ENCODE peak calls at places on chromosomes 4 and X, in five cellular contexts. S is hepatocyte; A is HTR-8/SVneo; K is naive thymus-derived CD4-positive, alpha-beta T cell; H is DMS79. G is an unnamed sample.
A peak's percentile ranks its signal among the peaks of the same experiment; 100 is the strongest.

GRCh38 chr4:155377281-155377680 is 516 bp upstream of the MAP9 start:
- DNase-seq in S (no peak), A (no peak), K (no peak), H (no peak), G (peak; percentile 18)

GRCh38 chr4:107654694-107655093 is 65.3 kb downstream of the PAPSS1 start:
- DNase-seq in S (peak; percentile 23), A (no peak), K (no peak), H (no peak), G (peak; percentile 54)

GRCh38 chr4:183492791-183493221 is 12.1 kb upstream of the ING2 start:
- DNase-seq in S (no peak), A (peak; percentile 50), K (no peak), H (no peak), G (no peak)

GRCh38 chr4:156723951-156724668 is 247.5 kb downstream of the PDGFC start:
- DNase-seq in S (no peak), A (no peak), K (no peak), H (no peak), G (no peak)

GRCh38 chrX:143873343-143873742 is 10.5 kb upstream of the UBE2NL start:
- DNase-seq in S (no peak), A (no peak), K (no peak), H (no peak), G (no peak)

GRCh38 chr4:163565228-163566040 is 70.9 kb downstream of the TMA16 start:
- DNase-seq in S (no peak), A (no peak), K (no peak), H (no peak), G (no peak)

GRCh38 chrX:65241059-65241721 is 264.9 kb upstream of the ZC4H2 start:
- DNase-seq in S (peak; percentile 6), A (no peak), K (no peak), H (no peak), G (no peak)

GRCh38 chrX:124263743-124264142 is 68.7 kb upstream of the TEX13D start:
- DNase-seq in S (no peak), A (no peak), K (no peak), H (no peak), G (no peak)

GRCh38 chr4:158809611-158810486 is 41.0 kb downstream of the FNIP2 start:
- DNase-seq in S (peak; percentile 68), A (peak; percentile 57), K (peak; percentile 50), H (no peak), G (peak; percentile 67)

GRCh38 chrX:86806786-86807185 is 658.5 kb downstream of the DACH2 start:
- DNase-seq in S (peak; percentile 21), A (no peak), K (no peak), H (no peak), G (peak; percentile 34)

GRCh38 chrX:87634361-87634760 is 116.8 kb downstream of the KLHL4 start:
- DNase-seq in S (no peak), A (no peak), K (no peak), H (no peak), G (no peak)

GRCh38 chr4:143455211-143455610 is 58.3 kb upstream of the SMARCA5 start:
- DNase-seq in S (no peak), A (no peak), K (no peak), H (no peak), G (no peak)

GRCh38 chr4:136863756-136864155 is 668.5 kb downstream of the PCDH18 start:
- DNase-seq in S (no peak), A (no peak), K (no peak), H (no peak), G (no peak)

GRCh38 chr4:24802648-24803047 is 7.3 kb downstream of the SOD3 start:
- DNase-seq in S (no peak), A (no peak), K (no peak), H (no peak), G (no peak)

GRCh38 chr4:152187693-152188092 is 348.2 kb downstream of the FBXW7 start:
- DNase-seq in S (no peak), A (no peak), K (no peak), H (no peak), G (no peak)

GRCh38 chrX:132153166-132153565 is 25.3 kb upstream of the FRMD7 start:
- DNase-seq in S (no peak), A (no peak), K (no peak), H (no peak), G (no peak)

GRCh38 chr4:5122114-5122513 is 70.8 kb downstream of the STK32B start:
- DNase-seq in S (no peak), A (no peak), K (no peak), H (no peak), G (no peak)

GRCh38 chrX:45024501-45024900 is 151.5 kb downstream of the KDM6A start:
- DNase-seq in S (no peak), A (no peak), K (no peak), H (no peak), G (no peak)

GRCh38 chrX:7083021-7083420 is 64.5 kb upstream of the STS start:
- DNase-seq in S (no peak), A (no peak), K (no peak), H (no peak), G (no peak)

GRCh38 chr4:154658680-154659402 is 46.4 kb upstream of the FGG start:
- DNase-seq in S (no peak), A (no peak), K (no peak), H (no peak), G (no peak)